ENCODE peak calls at places on chromosomes 7 and 10, in eight cellular contexts. E is NCI-H460; P is activated naive CD4-positive, alpha-beta T cell treated with Interleukin-2 at 50 U/mL for 16 hours; W is bronchial epithelial cell; Q is Right ventricle myocardium superior; O is PC-3; X is NCI-H2029; B is testis. S is an unnamed sample.

GRCh38 chr10:12590682-12591642 is 241.6 kb downstream of the CAMK1D start:
- DNase-seq in E (no peak), P (no peak), W (no peak), Q (no peak), O (no peak), X (no peak), B (no peak), S (no peak)

GRCh38 chr7:137829337-137829992 is 17.3 kb downstream of the DGKI start:
- DNase-seq in E (no peak), P (no peak), W (no peak), Q (no peak), O (no peak), X (no peak), B (no peak), S (no peak)

GRCh38 chr10:42960491-42961155 is 116.2 kb upstream of the RET start:
- DNase-seq in E (no peak), P (no peak), W (peak; percentile 45), Q (peak; percentile 54), O (peak; percentile 85), X (no peak), B (no peak), S (no peak)

GRCh38 chr10:113103131-113103830 is 153.2 kb downstream of the TCF7L2 start:
- DNase-seq in E (no peak), P (no peak), W (no peak), Q (no peak), O (no peak), X (no peak), B (no peak), S (no peak)

GRCh38 chr10:128727114-128727513 is 600.9 kb upstream of the MKI67 start:
- DNase-seq in E (no peak), P (no peak), W (no peak), Q (no peak), O (no peak), X (no peak), B (no peak), S (no peak)

GRCh38 chr10:44355630-44356029 is 29.3 kb downstream of the CXCL12 start:
- DNase-seq in E (no peak), P (no peak), W (no peak), Q (no peak), O (no peak), X (no peak), B (no peak), S (no peak)

GRCh38 chr10:5571826-5572225 is 47.1 kb downstream of the CALML3 start:
- DNase-seq in E (no peak), P (no peak), W (no peak), Q (no peak), O (no peak), X (no peak), B (no peak), S (no peak)

GRCh38 chr7:65250697-65251395 is 122.8 kb upstream of the ZNF92 start:
- DNase-seq in E (no peak), P (no peak), W (peak; percentile 75), Q (peak; percentile 12), O (no peak), X (no peak), B (no peak), S (no peak)

GRCh38 chr10:11073410-11073809 is 55.7 kb downstream of the CELF2 start:
- DNase-seq in E (no peak), P (no peak), W (no peak), Q (no peak), O (no peak), X (no peak), B (no peak), S (no peak)

GRCh38 chr10:60042262-60042661 is 135.9 kb upstream of the CCDC6 start:
- DNase-seq in E (no peak), P (no peak), W (no peak), Q (no peak), O (no peak), X (no peak), B (no peak), S (no peak)

GRCh38 chr7:104371216-104371796 is 42.9 kb downstream of the LHFPL3 start:
- DNase-seq in E (no peak), P (no peak), W (no peak), Q (no peak), O (no peak), X (no peak), B (no peak), S (no peak)

GRCh38 chr7:6015917-6016652 is 7.0 kb downstream of the AIMP2 start:
- DNase-seq in E (peak; percentile 91), P (no peak), W (peak; percentile 40), Q (peak; percentile 85), O (no peak), X (peak; percentile 50), B (peak; percentile 86), S (no peak)

GRCh38 chr10:12006671-12007070 is 35.9 kb downstream of the UPF2 start:
- DNase-seq in E (no peak), P (no peak), W (no peak), Q (no peak), O (no peak), X (no peak), B (no peak), S (no peak)

GRCh38 chr7:82413237-82413636 is 30.3 kb downstream of the CACNA2D1 start:
- DNase-seq in E (no peak), P (no peak), W (no peak), Q (no peak), O (no peak), X (no peak), B (no peak), S (no peak)

GRCh38 chr10:130573446-130573845 is 437.3 kb downstream of the GLRX3 start:
- DNase-seq in E (no peak), P (no peak), W (no peak), Q (no peak), O (no peak), X (no peak), B (no peak), S (no peak)

GRCh38 chr7:151517601-151518104 is 2.0 kb downstream of the RHEB start:
- DNase-seq in E (no peak), P (no peak), W (no peak), Q (no peak), O (no peak), X (no peak), B (no peak), S (no peak)

GRCh38 chr10:89566095-89566950 is 30.9 kb upstream of the SLC16A12 start:
- DNase-seq in E (no peak), P (no peak), W (no peak), Q (no peak), O (no peak), X (no peak), B (no peak), S (no peak)

GRCh38 chr10:20935926-20936325 is 38.8 kb upstream of the NEBL start:
- DNase-seq in E (no peak), P (no peak), W (peak; percentile 27), Q (no peak), O (peak; percentile 68), X (no peak), B (no peak), S (no peak)

GRCh38 chr7:95335093-95335492 is 10.8 kb upstream of the PON1 start:
- DNase-seq in E (no peak), P (no peak), W (peak; percentile 68), Q (no peak), O (peak; percentile 49), X (no peak), B (no peak), S (no peak)

GRCh38 chr7:64045301-64046040 is at the start of gene ZNF727:
- DNase-seq in E (no peak), P (no peak), W (peak; percentile 0), Q (peak; percentile 81), O (no peak), X (no peak), B (peak; percentile 94), S (no peak)

GRCh38 chr7:53428045-53428444 is 392.6 kb downstream of the POM121L12 start:
- DNase-seq in E (no peak), P (no peak), W (no peak), Q (no peak), O (no peak), X (no peak), B (no peak), S (no peak)

GRCh38 chr7:1057416-1058291 is 13.3 kb downstream of the GPR146 start:
- DNase-seq in E (no peak), P (no peak), W (no peak), Q (no peak), O (no peak), X (no peak), B (no peak), S (no peak)

GRCh38 chr10:70337201-70337651 is 45.2 kb downstream of the LRRC20 start:
- DNase-seq in E (no peak), P (no peak), W (no peak), Q (no peak), O (no peak), X (no peak), B (no peak), S (no peak)

GRCh38 chr7:41996381-41997035 is 240.5 kb downstream of the GLI3 start:
- DNase-seq in E (no peak), P (no peak), W (peak; percentile 91), Q (no peak), O (peak; percentile 95), X (no peak), B (no peak), S (no peak)

GRCh38 chr7:107643938-107644703 is 16.5 kb upstream of the SLC26A4 start:
- DNase-seq in E (no peak), P (no peak), W (no peak), Q (no peak), O (no peak), X (no peak), B (no peak), S (no peak)

GRCh38 chr7:102268635-102269034 is 18.0 kb upstream of the SH2B2 start:
- DNase-seq in E (no peak), P (no peak), W (no peak), Q (no peak), O (no peak), X (no peak), B (no peak), S (no peak)

GRCh38 chr7:36048141-36048901 is 104.7 kb upstream of the EEPD1 start:
- DNase-seq in E (no peak), P (no peak), W (peak; percentile 56), Q (no peak), O (peak; percentile 90), X (no peak), B (no peak), S (no peak)

GRCh38 chr10:110207805-110208613 is 604 bp downstream of the MXI1 start:
- DNase-seq in E (no peak), P (peak; percentile 60), W (peak; percentile 12), Q (peak; percentile 66), O (peak; percentile 22), X (no peak), B (peak; percentile 78), S (no peak)

GRCh38 chr7:144386741-144387140 is 16.8 kb downstream of the NOBOX start:
- DNase-seq in E (no peak), P (no peak), W (peak; percentile 13), Q (no peak), O (no peak), X (no peak), B (no peak), S (no peak)

GRCh38 chr7:1678070-1678543 is 8.0 kb downstream of the ELFN1 start:
- DNase-seq in E (no peak), P (no peak), W (no peak), Q (no peak), O (no peak), X (no peak), B (no peak), S (no peak)

GRCh38 chr7:24290004-24290641 is 6.1 kb downstream of the NPY start:
- DNase-seq in E (peak; percentile 57), P (peak; percentile 45), W (peak; percentile 65), Q (no peak), O (peak; percentile 71), X (no peak), B (peak; percentile 37), S (peak; percentile 70)

GRCh38 chr7:140621326-140622035 is 19.1 kb downstream of the DENND2A start:
- DNase-seq in E (no peak), P (no peak), W (peak; percentile 60), Q (no peak), O (peak; percentile 42), X (no peak), B (no peak), S (no peak)

GRCh38 chr10:70137135-70137534 is 4.5 kb upstream of the AIFM2 start:
- DNase-seq in E (no peak), P (no peak), W (no peak), Q (no peak), O (no peak), X (no peak), B (no peak), S (no peak)